ENCODE peak calls at places on chromosome 16, in seven cellular contexts. I is astrocyte of the spinal cord; D is RPMI7951; S is AG10803; O is H1; W is stimulated activated CD4-positive, alpha-beta T cell treated with anti-CD3 and anti-CD28 coated beads, Interleukin-1b, Interleukin-23, amount 100 ng/mL, for 24 hours; H is activated T-cell treated with anti-CD3 and anti-CD28 coated beads for 1 hour. Q is an unnamed sample.

GRCh38 chr16:80226499-80226898 is 314.3 kb upstream of the DYNLRB2 start:
- DNase-seq in I (no peak), D (no peak), S (no peak), O (no peak), W (no peak), H (no peak), Q (no peak)

GRCh38 chr16:57374067-57374534 is 1.8 kb downstream of the CX3CL1 start:
- DNase-seq in I (no peak), D (no peak), S (no peak), O (no peak), W (no peak), H (no peak), Q (no peak)

GRCh38 chr16:24689128-24689527 is 40.3 kb upstream of the TNRC6A start:
- DNase-seq in I (peak; percentile 48), D (peak; percentile 66), S (peak; percentile 79), O (no peak), W (no peak), H (no peak), Q (no peak)

GRCh38 chr16:24568392-24568791 is 29.0 kb downstream of the RBBP6 start:
- DNase-seq in I (peak; percentile 40), D (peak; percentile 16), S (peak; percentile 43), O (no peak), W (no peak), H (no peak), Q (no peak)

GRCh38 chr16:84408314-84408690 is 40.0 kb downstream of the ATP2C2 start:
- DNase-seq in I (no peak), D (no peak), S (no peak), O (no peak), W (no peak), H (no peak), Q (no peak)

GRCh38 chr16:10684541-10685151 is 10.1 kb downstream of the TEKT5 start:
- DNase-seq in I (no peak), D (no peak), S (no peak), O (no peak), W (no peak), H (no peak), Q (no peak)

GRCh38 chr16:11498683-11499082 is 88.0 kb downstream of the LITAF start:
- DNase-seq in I (no peak), D (no peak), S (no peak), O (no peak), W (no peak), H (no peak), Q (no peak)

GRCh38 chr16:86663691-86664517 is 85.6 kb downstream of the FOXL1 start:
- DNase-seq in I (peak; percentile 53), D (peak; percentile 71), S (peak; percentile 74), O (no peak), W (no peak), H (no peak), Q (no peak)

GRCh38 chr16:66364117-66364958 is 2.2 kb upstream of the CDH5 start:
- DNase-seq in I (no peak), D (peak; percentile 19), S (peak; percentile 80), O (no peak), W (no peak), H (no peak), Q (no peak)

GRCh38 chr16:1331712-1332617 is 1.5 kb upstream of the BAIAP3 start:
- DNase-seq in I (peak; percentile 36), D (peak; percentile 49), S (peak; percentile 43), O (no peak), W (no peak), H (peak; percentile 29), Q (peak; percentile 83)